ENCODE peak calls at places on chromosome 16, in five cellular contexts. One of them, this sample, is unnamed.

GRCh38 chr16:55655709-55656694 is at the start of gene SLC6A2:
- DNase-seq in ascending aorta: peak; percentile 55
- DNase-seq in astrocyte of the spinal cord: no peak
- DNase-seq in naive thymus-derived CD4-positive, alpha-beta T cell: no peak
- DNase-seq in Peyer's patch: peak; percentile 27
- DNase-seq in this sample: no peak

GRCh38 chr16:75097941-75098897 is 18.4 kb downstream of the LDHD start:
- DNase-seq in astrocyte of the spinal cord: no peak
- DNase-seq in naive thymus-derived CD4-positive, alpha-beta T cell: peak; percentile 62
- DNase-seq in ascending aorta: no peak
- DNase-seq in Peyer's patch: no peak
- DNase-seq in this sample: no peak

GRCh38 chr16:53081686-53082407 is 27.1 kb downstream of the CHD9 start:
- DNase-seq in ascending aorta: no peak
- DNase-seq in naive thymus-derived CD4-positive, alpha-beta T cell: no peak
- DNase-seq in Peyer's patch: no peak
- DNase-seq in astrocyte of the spinal cord: no peak
- DNase-seq in this sample: no peak

GRCh38 chr16:85172465-85173071 is 60.3 kb upstream of the CIBAR2 start:
- DNase-seq in ascending aorta: no peak
- DNase-seq in naive thymus-derived CD4-positive, alpha-beta T cell: no peak
- DNase-seq in Peyer's patch: peak; percentile 56
- DNase-seq in astrocyte of the spinal cord: no peak
- DNase-seq in this sample: no peak

GRCh38 chr16:67773099-67773498 is 33.3 kb downstream of the RANBP10 start:
- DNase-seq in Peyer's patch: no peak
- DNase-seq in astrocyte of the spinal cord: no peak
- DNase-seq in naive thymus-derived CD4-positive, alpha-beta T cell: no peak
- DNase-seq in ascending aorta: no peak
- DNase-seq in this sample: peak; percentile 13

GRCh38 chr16:17629936-17630335 is 159.2 kb upstream of the XYLT1 start:
- DNase-seq in astrocyte of the spinal cord: no peak
- DNase-seq in ascending aorta: no peak
- DNase-seq in naive thymus-derived CD4-positive, alpha-beta T cell: no peak
- DNase-seq in Peyer's patch: no peak
- DNase-seq in this sample: no peak

GRCh38 chr16:67530013-67530939 is 1.6 kb downstream of the RIPOR1 start:
- DNase-seq in Peyer's patch: peak; percentile 87
- DNase-seq in astrocyte of the spinal cord: peak; percentile 82
- DNase-seq in naive thymus-derived CD4-positive, alpha-beta T cell: peak; percentile 43
- DNase-seq in ascending aorta: peak; percentile 94
- DNase-seq in this sample: peak; percentile 62

GRCh38 chr16:68792465-68793324 is 50.6 kb upstream of the TANGO6 start:
- DNase-seq in ascending aorta: no peak
- DNase-seq in naive thymus-derived CD4-positive, alpha-beta T cell: no peak
- DNase-seq in Peyer's patch: peak; percentile 73
- DNase-seq in astrocyte of the spinal cord: peak; percentile 53
- DNase-seq in this sample: no peak

GRCh38 chr16:57144027-57144426 is 41.8 kb downstream of the PSME3IP1 start:
- DNase-seq in ascending aorta: no peak
- DNase-seq in Peyer's patch: no peak
- DNase-seq in naive thymus-derived CD4-positive, alpha-beta T cell: no peak
- DNase-seq in astrocyte of the spinal cord: no peak
- DNase-seq in this sample: no peak

GRCh38 chr16:9545500-9546437 is 454.3 kb downstream of the HAPSTR1 start:
- DNase-seq in astrocyte of the spinal cord: no peak
- DNase-seq in ascending aorta: no peak
- DNase-seq in naive thymus-derived CD4-positive, alpha-beta T cell: no peak
- DNase-seq in Peyer's patch: no peak
- DNase-seq in this sample: no peak

GRCh38 chr16:26963109-26963508 is 103.6 kb upstream of the C16orf82 start:
- DNase-seq in ascending aorta: no peak
- DNase-seq in Peyer's patch: no peak
- DNase-seq in naive thymus-derived CD4-positive, alpha-beta T cell: no peak
- DNase-seq in astrocyte of the spinal cord: no peak
- DNase-seq in this sample: no peak

GRCh38 chr16:2840914-2841313 is 10.8 kb downstream of the ZG16B start:
- DNase-seq in ascending aorta: no peak
- DNase-seq in naive thymus-derived CD4-positive, alpha-beta T cell: no peak
- DNase-seq in astrocyte of the spinal cord: no peak
- DNase-seq in Peyer's patch: no peak
- DNase-seq in this sample: no peak

GRCh38 chr16:88374736-88375135 is 8.0 kb upstream of the ZNF469 start:
- DNase-seq in naive thymus-derived CD4-positive, alpha-beta T cell: no peak
- DNase-seq in astrocyte of the spinal cord: no peak
- DNase-seq in ascending aorta: no peak
- DNase-seq in Peyer's patch: no peak
- DNase-seq in this sample: no peak

GRCh38 chr16:30084816-30085159 is 6.9 kb downstream of the TBX6 start:
- DNase-seq in naive thymus-derived CD4-positive, alpha-beta T cell: no peak
- DNase-seq in ascending aorta: peak; percentile 77
- DNase-seq in astrocyte of the spinal cord: no peak
- DNase-seq in Peyer's patch: no peak
- DNase-seq in this sample: no peak

GRCh38 chr16:79071424-79071823 is 529.1 kb downstream of the MAF start:
- DNase-seq in naive thymus-derived CD4-positive, alpha-beta T cell: no peak
- DNase-seq in Peyer's patch: no peak
- DNase-seq in astrocyte of the spinal cord: no peak
- DNase-seq in ascending aorta: no peak
- DNase-seq in this sample: no peak

GRCh38 chr16:17397499-17397891 is 73.3 kb downstream of the XYLT1 start:
- DNase-seq in Peyer's patch: peak; percentile 79
- DNase-seq in naive thymus-derived CD4-positive, alpha-beta T cell: no peak
- DNase-seq in ascending aorta: no peak
- DNase-seq in astrocyte of the spinal cord: peak; percentile 48
- DNase-seq in this sample: no peak

GRCh38 chr16:57196276-57196675 is 10.1 kb downstream of the RSPRY1 start:
- DNase-seq in naive thymus-derived CD4-positive, alpha-beta T cell: no peak
- DNase-seq in Peyer's patch: no peak
- DNase-seq in ascending aorta: no peak
- DNase-seq in astrocyte of the spinal cord: no peak
- DNase-seq in this sample: no peak

GRCh38 chr16:17106243-17106791 is 364.4 kb downstream of the XYLT1 start:
- DNase-seq in Peyer's patch: no peak
- DNase-seq in naive thymus-derived CD4-positive, alpha-beta T cell: no peak
- DNase-seq in astrocyte of the spinal cord: no peak
- DNase-seq in ascending aorta: no peak
- DNase-seq in this sample: no peak

GRCh38 chr16:6940968-6941367 is 391.7 kb upstream of the RBFOX1 start:
- DNase-seq in naive thymus-derived CD4-positive, alpha-beta T cell: no peak
- DNase-seq in Peyer's patch: no peak
- DNase-seq in ascending aorta: no peak
- DNase-seq in astrocyte of the spinal cord: no peak
- DNase-seq in this sample: no peak

GRCh38 chr16:15440852-15441251 is 6.5 kb downstream of the BMERB1 start:
- DNase-seq in astrocyte of the spinal cord: peak; percentile 54
- DNase-seq in ascending aorta: no peak
- DNase-seq in naive thymus-derived CD4-positive, alpha-beta T cell: no peak
- DNase-seq in Peyer's patch: peak; percentile 61
- DNase-seq in this sample: no peak

GRCh38 chr16:85916141-85916890 is 17.4 kb downstream of the IRF8 start:
- DNase-seq in astrocyte of the spinal cord: no peak
- DNase-seq in ascending aorta: no peak
- DNase-seq in naive thymus-derived CD4-positive, alpha-beta T cell: no peak
- DNase-seq in Peyer's patch: peak; percentile 94
- DNase-seq in this sample: no peak

GRCh38 chr16:72013389-72013788 is 4.8 kb downstream of the DHODH start:
- DNase-seq in naive thymus-derived CD4-positive, alpha-beta T cell: no peak
- DNase-seq in ascending aorta: no peak
- DNase-seq in astrocyte of the spinal cord: peak; percentile 11
- DNase-seq in Peyer's patch: no peak
- DNase-seq in this sample: no peak

GRCh38 chr16:85574672-85575475 is 38.2 kb upstream of the GSE1 start:
- DNase-seq in astrocyte of the spinal cord: no peak
- DNase-seq in Peyer's patch: no peak
- DNase-seq in naive thymus-derived CD4-positive, alpha-beta T cell: no peak
- DNase-seq in ascending aorta: no peak
- DNase-seq in this sample: no peak

GRCh38 chr16:86663691-86664517 is 85.6 kb downstream of the FOXL1 start:
- DNase-seq in Peyer's patch: no peak
- DNase-seq in naive thymus-derived CD4-positive, alpha-beta T cell: no peak
- DNase-seq in astrocyte of the spinal cord: peak; percentile 53
- DNase-seq in ascending aorta: no peak
- DNase-seq in this sample: no peak

GRCh38 chr16:88385831-88386815 is 3.4 kb downstream of the ZNF469 start:
- DNase-seq in astrocyte of the spinal cord: no peak
- DNase-seq in naive thymus-derived CD4-positive, alpha-beta T cell: no peak
- DNase-seq in ascending aorta: no peak
- DNase-seq in Peyer's patch: no peak
- DNase-seq in this sample: no peak

GRCh38 chr16:67040906-67041305 is 12.0 kb downstream of the CBFB start:
- DNase-seq in ascending aorta: no peak
- DNase-seq in naive thymus-derived CD4-positive, alpha-beta T cell: no peak
- DNase-seq in Peyer's patch: no peak
- DNase-seq in astrocyte of the spinal cord: peak; percentile 71
- DNase-seq in this sample: no peak

GRCh38 chr16:2884041-2884451 is 1.0 kb downstream of the FLYWCH2 start:
- DNase-seq in naive thymus-derived CD4-positive, alpha-beta T cell: no peak
- DNase-seq in astrocyte of the spinal cord: no peak
- DNase-seq in Peyer's patch: no peak
- DNase-seq in ascending aorta: no peak
- DNase-seq in this sample: no peak

GRCh38 chr16:69105501-69106361 is at the start of gene HAS3:
- DNase-seq in astrocyte of the spinal cord: peak; percentile 63
- DNase-seq in ascending aorta: no peak
- DNase-seq in Peyer's patch: peak; percentile 69
- DNase-seq in naive thymus-derived CD4-positive, alpha-beta T cell: no peak
- DNase-seq in this sample: no peak

GRCh38 chr16:11395008-11395948 is 50.0 kb downstream of the RMI2 start:
- DNase-seq in Peyer's patch: no peak
- DNase-seq in ascending aorta: no peak
- DNase-seq in astrocyte of the spinal cord: no peak
- DNase-seq in naive thymus-derived CD4-positive, alpha-beta T cell: no peak
- DNase-seq in this sample: no peak

GRCh38 chr16:88010343-88010970 is 59.2 kb downstream of the BANP start:
- DNase-seq in naive thymus-derived CD4-positive, alpha-beta T cell: no peak
- DNase-seq in ascending aorta: no peak
- DNase-seq in Peyer's patch: no peak
- DNase-seq in astrocyte of the spinal cord: no peak
- DNase-seq in this sample: no peak

GRCh38 chr16:54116126-54116525 is 170.5 kb downstream of the IRX3 start:
- DNase-seq in astrocyte of the spinal cord: peak; percentile 26
- DNase-seq in ascending aorta: no peak
- DNase-seq in Peyer's patch: no peak
- DNase-seq in naive thymus-derived CD4-positive, alpha-beta T cell: no peak
- DNase-seq in this sample: no peak

GRCh38 chr16:17470002-17470870 is 524 bp downstream of the XYLT1 start:
- DNase-seq in naive thymus-derived CD4-positive, alpha-beta T cell: peak; percentile 36
- DNase-seq in astrocyte of the spinal cord: no peak
- DNase-seq in Peyer's patch: peak; percentile 64
- DNase-seq in ascending aorta: no peak
- DNase-seq in this sample: no peak

GRCh38 chr16:75080205-75081029 is 36.2 kb downstream of the LDHD start:
- DNase-seq in ascending aorta: no peak
- DNase-seq in Peyer's patch: no peak
- DNase-seq in naive thymus-derived CD4-positive, alpha-beta T cell: no peak
- DNase-seq in astrocyte of the spinal cord: peak; percentile 54
- DNase-seq in this sample: no peak

GRCh38 chr16:54135361-54136275 is 151.0 kb downstream of the IRX3 start:
- DNase-seq in astrocyte of the spinal cord: peak; percentile 63
- DNase-seq in ascending aorta: no peak
- DNase-seq in Peyer's patch: no peak
- DNase-seq in naive thymus-derived CD4-positive, alpha-beta T cell: no peak
- DNase-seq in this sample: no peak

GRCh38 chr16:74954763-74955162 is 30.2 kb downstream of the WDR59 start:
- DNase-seq in ascending aorta: no peak
- DNase-seq in Peyer's patch: no peak
- DNase-seq in astrocyte of the spinal cord: no peak
- DNase-seq in naive thymus-derived CD4-positive, alpha-beta T cell: no peak
- DNase-seq in this sample: no peak

GRCh38 chr16:65235339-65236177 is 113.7 kb upstream of the CDH11 start:
- DNase-seq in astrocyte of the spinal cord: no peak
- DNase-seq in naive thymus-derived CD4-positive, alpha-beta T cell: no peak
- DNase-seq in ascending aorta: no peak
- DNase-seq in Peyer's patch: no peak
- DNase-seq in this sample: no peak
- H3K4me3 ChIP-seq in astrocyte of the spinal cord: no peak overlapping the region
- H3K4me3 ChIP-seq in naive thymus-derived CD4-positive, alpha-beta T cell: no peak overlapping the region
- H3K4me3 ChIP-seq in ascending aorta: no peak overlapping the region
- H3K4me3 ChIP-seq in Peyer's patch: no peak overlapping the region
- H3K4me3 ChIP-seq in this sample: no peak overlapping the region

GRCh38 chr16:20676867-20677266 is 20.6 kb downstream of the ACSM1 start:
- DNase-seq in astrocyte of the spinal cord: no peak
- DNase-seq in naive thymus-derived CD4-positive, alpha-beta T cell: no peak
- DNase-seq in Peyer's patch: no peak
- DNase-seq in ascending aorta: no peak
- DNase-seq in this sample: no peak

GRCh38 chr16:20675488-20676267 is 21.8 kb downstream of the ACSM1 start:
- DNase-seq in Peyer's patch: peak; percentile 76
- DNase-seq in ascending aorta: no peak
- DNase-seq in astrocyte of the spinal cord: no peak
- DNase-seq in naive thymus-derived CD4-positive, alpha-beta T cell: peak; percentile 23
- DNase-seq in this sample: no peak

GRCh38 chr16:20674684-20675487 is 22.6 kb downstream of the ACSM1 start:
- DNase-seq in Peyer's patch: no peak
- DNase-seq in astrocyte of the spinal cord: no peak
- DNase-seq in naive thymus-derived CD4-positive, alpha-beta T cell: no peak
- DNase-seq in ascending aorta: no peak
- DNase-seq in this sample: no peak

GRCh38 chr16:20678242-20678641 is 19.2 kb downstream of the ACSM1 start:
- DNase-seq in naive thymus-derived CD4-positive, alpha-beta T cell: no peak
- DNase-seq in ascending aorta: no peak
- DNase-seq in Peyer's patch: no peak
- DNase-seq in astrocyte of the spinal cord: no peak
- DNase-seq in this sample: no peak

GRCh38 chr16:20676268-20676828 is 21.1 kb downstream of the ACSM1 start:
- DNase-seq in naive thymus-derived CD4-positive, alpha-beta T cell: no peak
- DNase-seq in ascending aorta: no peak
- DNase-seq in Peyer's patch: no peak
- DNase-seq in astrocyte of the spinal cord: no peak
- DNase-seq in this sample: no peak
- H3K4me3 ChIP-seq in naive thymus-derived CD4-positive, alpha-beta T cell: peak overlapping the region; percentile 72
- H3K4me3 ChIP-seq in ascending aorta: peak overlapping the region; percentile 36
- H3K4me3 ChIP-seq in Peyer's patch: peak overlapping the region; percentile 49
- H3K4me3 ChIP-seq in astrocyte of the spinal cord: no peak overlapping the region
- H3K4me3 ChIP-seq in this sample: peak overlapping the region; percentile 79

GRCh38 chr16:24869033-24869432 is 23.3 kb downstream of the SLC5A11 start:
- DNase-seq in ascending aorta: no peak
- DNase-seq in naive thymus-derived CD4-positive, alpha-beta T cell: no peak
- DNase-seq in astrocyte of the spinal cord: no peak
- DNase-seq in Peyer's patch: no peak
- DNase-seq in this sample: no peak

GRCh38 chr16:24858219-24859041 is 12.7 kb downstream of the SLC5A11 start:
- DNase-seq in naive thymus-derived CD4-positive, alpha-beta T cell: peak; percentile 12
- DNase-seq in astrocyte of the spinal cord: peak; percentile 49
- DNase-seq in Peyer's patch: peak; percentile 73
- DNase-seq in ascending aorta: no peak
- DNase-seq in this sample: no peak

GRCh38 chr16:24861461-24861860 is 15.7 kb downstream of the SLC5A11 start:
- DNase-seq in astrocyte of the spinal cord: no peak
- DNase-seq in ascending aorta: no peak
- DNase-seq in Peyer's patch: no peak
- DNase-seq in naive thymus-derived CD4-positive, alpha-beta T cell: no peak
- DNase-seq in this sample: no peak

GRCh38 chr16:24863582-24864437 is 18.0 kb downstream of the SLC5A11 start:
- DNase-seq in Peyer's patch: no peak
- DNase-seq in astrocyte of the spinal cord: no peak
- DNase-seq in ascending aorta: no peak
- DNase-seq in naive thymus-derived CD4-positive, alpha-beta T cell: no peak
- DNase-seq in this sample: no peak
- H3K4me3 ChIP-seq in Peyer's patch: no peak overlapping the region
- H3K4me3 ChIP-seq in astrocyte of the spinal cord: no peak overlapping the region
- H3K4me3 ChIP-seq in ascending aorta: no peak overlapping the region
- H3K4me3 ChIP-seq in naive thymus-derived CD4-positive, alpha-beta T cell: no peak overlapping the region
- H3K4me3 ChIP-seq in this sample: no peak overlapping the region

GRCh38 chr16:49484454-49484853 is 110.8 kb downstream of the C16orf78 start:
- DNase-seq in Peyer's patch: peak; percentile 75
- DNase-seq in ascending aorta: peak; percentile 83
- DNase-seq in astrocyte of the spinal cord: no peak
- DNase-seq in naive thymus-derived CD4-positive, alpha-beta T cell: no peak
- DNase-seq in this sample: peak; percentile 43
- H3K4me3 ChIP-seq in Peyer's patch: peak overlapping the region; percentile 14
- H3K4me3 ChIP-seq in ascending aorta: peak overlapping the region; percentile 27
- H3K4me3 ChIP-seq in astrocyte of the spinal cord: no peak overlapping the region
- H3K4me3 ChIP-seq in naive thymus-derived CD4-positive, alpha-beta T cell: no peak overlapping the region
- H3K4me3 ChIP-seq in this sample: peak overlapping the region; percentile 59

This sample was measured in thoracic aorta.